ENCODE peak calls at places on chromosomes 3 and 15, in eight cellular contexts. N, D, Z, F, P, W, I and H are unnamed samples.
A peak's percentile ranks its signal among the peaks of the same experiment; 100 is the strongest.

GRCh38 chr3:61605589-61606175 is 44.3 kb downstream of the PTPRG start:
- DNase-seq in N (no peak), D (no peak), Z (no peak), F (no peak), P (no peak), W (no peak), I (no peak), H (no peak)

GRCh38 chr3:138196023-138196422 is 8.9 kb downstream of the ARMC8 start:
- DNase-seq in N (no peak), D (peak; percentile 10), Z (no peak), F (no peak), P (no peak), W (no peak), I (no peak), H (no peak)

GRCh38 chr3:156814295-156814694 is 11.9 kb upstream of the LEKR1 start:
- DNase-seq in N (no peak), D (no peak), Z (no peak), F (no peak), P (no peak), W (no peak), I (no peak), H (no peak)

GRCh38 chr3:15007681-15008141 is 57.4 kb downstream of the MRPS25 start:
- DNase-seq in N (no peak), D (peak; percentile 88), Z (peak; percentile 69), F (no peak), P (peak; percentile 91), W (no peak), I (no peak), H (peak; percentile 89)

GRCh38 chr3:106913966-106914365 is 463.3 kb upstream of the CCDC54 start:
- DNase-seq in N (no peak), D (no peak), Z (no peak), F (no peak), P (no peak), W (no peak), I (no peak), H (no peak)

GRCh38 chr15:59522988-59523461 is 85.0 kb downstream of the FAM81A start:
- DNase-seq in N (no peak), D (no peak), Z (no peak), F (peak; percentile 30), P (no peak), W (no peak), I (no peak), H (no peak)

GRCh38 chr3:159762981-159763465 is 225.6 kb upstream of the IL12A start:
- DNase-seq in N (peak; percentile 77), D (peak; percentile 85), Z (no peak), F (peak; percentile 60), P (peak; percentile 94), W (peak; percentile 65), I (peak; percentile 80), H (peak; percentile 84)

GRCh38 chr3:149448331-149448831 is 26.1 kb upstream of the TM4SF4 start:
- DNase-seq in N (peak; percentile 22), D (peak; percentile 72), Z (peak; percentile 46), F (no peak), P (peak; percentile 85), W (no peak), I (no peak), H (peak; percentile 71)

GRCh38 chr3:12999147-13000140 is 73.8 kb downstream of the IQSEC1 start:
- DNase-seq in N (peak; percentile 91), D (peak; percentile 30), Z (no peak), F (no peak), P (no peak), W (peak; percentile 87), I (peak; percentile 92), H (no peak)

GRCh38 chr3:73086071-73086494 is 24.6 kb downstream of the EBLN2 start:
- DNase-seq in N (peak; percentile 33), D (peak; percentile 47), Z (no peak), F (peak; percentile 59), P (no peak), W (no peak), I (no peak), H (peak; percentile 66)

GRCh38 chr3:59654953-59655430 is 605.2 kb upstream of the CFAP20DC start:
- DNase-seq in N (no peak), D (no peak), Z (no peak), F (no peak), P (no peak), W (no peak), I (no peak), H (no peak)

GRCh38 chr15:81939604-81940440 is 106.0 kb downstream of the MEX3B start:
- DNase-seq in N (no peak), D (peak; percentile 66), Z (no peak), F (peak; percentile 12), P (peak; percentile 16), W (no peak), I (no peak), H (peak; percentile 76)

GRCh38 chr3:57918123-57918837 is 89.9 kb upstream of the FLNB start:
- DNase-seq in N (no peak), D (peak; percentile 96), Z (peak; percentile 91), F (no peak), P (peak; percentile 89), W (no peak), I (no peak), H (peak; percentile 84)

GRCh38 chr15:100770781-100771584 is 108.6 kb upstream of the ALDH1A3 start:
- DNase-seq in N (no peak), D (no peak), Z (no peak), F (no peak), P (no peak), W (no peak), I (no peak), H (no peak)

GRCh38 chr15:69834756-69835155 is 263.0 kb downstream of the TLE3 start:
- DNase-seq in N (no peak), D (no peak), Z (no peak), F (no peak), P (no peak), W (no peak), I (no peak), H (peak; percentile 39)

GRCh38 chr15:100114526-100114925 is 227.2 kb downstream of the ADAMTS17 start:
- DNase-seq in N (peak; percentile 18), D (peak; percentile 38), Z (no peak), F (no peak), P (peak; percentile 81), W (peak; percentile 55), I (peak; percentile 38), H (peak; percentile 63)

GRCh38 chr3:157204431-157204830 is 44.5 kb upstream of the CCNL1 start:
- DNase-seq in N (no peak), D (peak; percentile 72), Z (peak; percentile 15), F (no peak), P (peak; percentile 16), W (no peak), I (no peak), H (peak; percentile 79)

GRCh38 chr3:177827517-177828249 is 630.4 kb upstream of the TBL1XR1 start:
- DNase-seq in N (peak; percentile 14), D (peak; percentile 90), Z (peak; percentile 55), F (peak; percentile 38), P (peak; percentile 92), W (no peak), I (no peak), H (peak; percentile 96)

GRCh38 chr15:60408438-60409105 is 10.8 kb upstream of the ANXA2 start:
- DNase-seq in N (no peak), D (peak; percentile 93), Z (no peak), F (no peak), P (peak; percentile 86), W (no peak), I (no peak), H (peak; percentile 77)

GRCh38 chr3:156230291-156230900 is 110.0 kb downstream of the KCNAB1 start:
- DNase-seq in N (no peak), D (peak; percentile 10), Z (no peak), F (no peak), P (no peak), W (no peak), I (no peak), H (no peak)

GRCh38 chr3:45381168-45381852 is 7.1 kb upstream of the LARS2 start:
- DNase-seq in N (no peak), D (no peak), Z (no peak), F (no peak), P (no peak), W (peak; percentile 15), I (no peak), H (no peak)

GRCh38 chr15:44584162-44584749 is 47.3 kb downstream of the EIF3J start:
- DNase-seq in N (peak; percentile 54), D (peak; percentile 53), Z (no peak), F (peak; percentile 48), P (no peak), W (no peak), I (no peak), H (peak; percentile 37)
- TF ChIP-seq CTCF in N (peak; percentile 51), D (peak; percentile 41), Z (peak; percentile 51), F (no peak), P (peak; percentile 29), W (peak; percentile 51), I (no peak), H (peak; percentile 49)

GRCh38 chr15:84811151-84811550 is 6.0 kb upstream of the ALPK3 start:
- DNase-seq in N (no peak), D (no peak), Z (no peak), F (no peak), P (no peak), W (no peak), I (no peak), H (no peak)

GRCh38 chr15:84813931-84814330 is 3.2 kb upstream of the ALPK3 start:
- DNase-seq in N (no peak), D (no peak), Z (no peak), F (no peak), P (no peak), W (no peak), I (no peak), H (no peak)

GRCh38 chr15:84813435-84813834 is 3.7 kb upstream of the ALPK3 start:
- DNase-seq in N (no peak), D (no peak), Z (no peak), F (no peak), P (no peak), W (no peak), I (no peak), H (no peak)

GRCh38 chr15:84811828-84812227 is 5.3 kb upstream of the ALPK3 start:
- DNase-seq in N (no peak), D (no peak), Z (no peak), F (no peak), P (no peak), W (no peak), I (no peak), H (no peak)

DNA sequence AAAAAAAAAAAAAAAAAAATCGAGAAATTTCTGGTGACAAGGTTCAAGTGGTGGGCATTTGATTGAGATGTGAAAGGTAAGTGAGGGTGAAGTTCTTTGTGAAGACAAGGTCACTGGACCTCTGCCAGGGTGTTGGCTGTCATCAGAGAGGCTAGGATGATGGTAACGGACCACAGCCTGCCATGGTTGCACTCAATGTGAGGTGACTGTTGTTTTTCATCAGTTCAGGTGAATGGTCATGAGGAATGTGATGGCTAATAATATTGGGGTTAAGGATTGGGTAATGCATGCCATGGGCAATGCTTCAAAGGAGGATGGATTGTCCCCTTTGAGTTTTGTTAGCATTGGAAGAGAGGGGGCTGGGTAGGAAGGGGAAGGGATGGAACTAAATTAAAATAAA is 4.3 kb upstream of the ALPK3 start:
- DNase-seq in N (no peak), D (no peak), Z (no peak), F (no peak), P (no peak), W (no peak), I (no peak), H (no peak)
- H3K4me3 ChIP-seq in N (no peak overlapping the region), D (no peak overlapping the region), Z (no peak overlapping the region), F (no peak overlapping the region), P (no peak overlapping the region), W (no peak overlapping the region), I (no peak overlapping the region), H (no peak overlapping the region)

GRCh38 chr3:125519678-125520562 is at the start of gene SNX4:
- DNase-seq in N (peak; percentile 94), D (peak; percentile 93), Z (peak; percentile 75), F (peak; percentile 93), P (peak; percentile 92), W (peak; percentile 95), I (peak; percentile 95), H (peak; percentile 97)
- TF ChIP-seq CTCF in N (no peak), D (no peak), Z (no peak), F (no peak), P (no peak), W (no peak), I (no peak), H (no peak)

GRCh38 chr3:16173696-16174355 is 654 bp upstream of the GALNT15 start:
- DNase-seq in N (no peak), D (peak; percentile 89), Z (peak; percentile 76), F (no peak), P (peak; percentile 92), W (no peak), I (no peak), H (no peak)
- H3K4me3 ChIP-seq in N (no peak overlapping the region), D (peak overlapping the region; percentile 58), Z (no peak overlapping the region), F (no peak overlapping the region), P (peak overlapping the region; percentile 0), W (peak overlapping the region; percentile 64), I (peak overlapping the region; percentile 55), H (no peak overlapping the region)